ENCODE peak calls at places on chromosomes 6 and 20, in nine cellular contexts. C, I, O, X, E, H, G, T and R are unnamed samples. For H3K36me3, the result is how much of the 10 kb centered on the place peaks cover.

GRCh38 chr20:3710703-3711417 is 1.5 kb downstream of the SIGLEC1 start:
- DNase-seq in C (peak), I (peak), O (peak), X (peak), E (peak), H (peak), G (peak), T (peak), R (no peak)

GRCh38 chr6:87828044-87828443 is 126.0 kb upstream of the AKIRIN2 start:
- DNase-seq in C (no peak), I (no peak), O (no peak), X (no peak), E (no peak), H (no peak), G (peak), T (no peak), R (no peak)

GRCh38 chr6:84763397-84764331 is 734 bp downstream of the TBX18 start:
- DNase-seq in C (peak), I (peak), O (no peak), X (no peak), E (peak), H (no peak), G (peak), T (no peak), R (peak)

GRCh38 chr6:167721291-167721690 is 105.4 kb upstream of the AFDN start:
- DNase-seq in C (no peak), I (no peak), O (no peak), X (no peak), E (no peak), H (no peak), G (no peak), T (no peak), R (no peak)

GRCh38 chr6:161449521-161449920 is 175.7 kb upstream of the AGPAT4 start:
- DNase-seq in C (no peak), I (peak), O (no peak), X (no peak), E (no peak), H (no peak), G (no peak), T (no peak), R (no peak)

GRCh38 chr6:144725731-144726522 is 440.8 kb downstream of the UTRN start:
- DNase-seq in C (no peak), I (peak), O (peak), X (no peak), E (no peak), H (no peak), G (no peak), T (no peak), R (no peak)

GRCh38 chr6:168183613-168183970 is 104.6 kb upstream of the FRMD1 start:
- DNase-seq in C (no peak), I (no peak), O (no peak), X (no peak), E (no peak), H (no peak), G (no peak), T (no peak), R (no peak)

GRCh38 chr20:56986931-56987720 is 279.3 kb downstream of the BMP7 start:
- DNase-seq in C (no peak), I (no peak), O (no peak), X (no peak), E (no peak), H (no peak), G (no peak), T (no peak), R (peak)

GRCh38 chr6:133634474-133634873 is 254.4 kb upstream of the TCF21 start:
- DNase-seq in C (no peak), I (no peak), O (no peak), X (no peak), E (no peak), H (no peak), G (no peak), T (no peak), R (no peak)

GRCh38 chr6:109527989-109528388 is 45.0 kb upstream of the ZBTB24 start:
- DNase-seq in C (peak), I (peak), O (no peak), X (no peak), E (no peak), H (no peak), G (no peak), T (no peak), R (no peak)

GRCh38 chr6:52489881-52490280 is 69.7 kb downstream of the EFHC1 start:
- DNase-seq in C (no peak), I (no peak), O (no peak), X (no peak), E (no peak), H (no peak), G (no peak), T (no peak), R (no peak)

GRCh38 chr6:116973992-116974391 is 97.0 kb downstream of the RFX6 start:
- DNase-seq in C (no peak), I (no peak), O (no peak), X (no peak), E (no peak), H (no peak), G (no peak), T (no peak), R (no peak)

GRCh38 chr6:29942275-29943052 is at the start of gene HLA-A:
- DNase-seq in C (peak), I (peak), O (peak), X (peak), E (peak), H (peak), G (peak), T (peak), R (peak)

GRCh38 chr6:169852504-169853195 is 101.2 kb downstream of the ERMARD start:
- DNase-seq in C (no peak), I (no peak), O (no peak), X (no peak), E (no peak), H (no peak), G (no peak), T (no peak), R (no peak)

GRCh38 chr6:131877999-131878789 is 70.4 kb downstream of the ENPP1 start:
- DNase-seq in C (peak), I (no peak), O (no peak), X (no peak), E (no peak), H (no peak), G (no peak), T (no peak), R (no peak)

GRCh38 chr20:51752343-51752951 is 15.7 kb downstream of the ATP9A start:
- DNase-seq in C (peak), I (peak), O (no peak), X (no peak), E (peak), H (no peak), G (no peak), T (no peak), R (peak)

GRCh38 chr6:5082487-5083306 is 2.4 kb upstream of the PPP1R3G start:
- DNase-seq in C (peak), I (peak), O (no peak), X (no peak), E (peak), H (no peak), G (no peak), T (no peak), R (peak)

GRCh38 chr6:163634514-163635171 is 220.1 kb downstream of the QKI start:
- DNase-seq in C (no peak), I (no peak), O (no peak), X (no peak), E (no peak), H (no peak), G (no peak), T (no peak), R (no peak)

GRCh38 chr6:50062051-50062450 is 12.3 kb upstream of the DEFB112 start:
- DNase-seq in C (peak), I (no peak), O (no peak), X (no peak), E (no peak), H (no peak), G (no peak), T (peak), R (no peak)

GRCh38 chr6:169386431-169387057 is 132.9 kb upstream of the THBS2 start:
- DNase-seq in C (peak), I (no peak), O (no peak), X (no peak), E (peak), H (no peak), G (no peak), T (no peak), R (peak)

GRCh38 chr6:43070028-43070632 is 6.0 kb upstream of the PTK7 start:
- DNase-seq in C (peak), I (peak), O (no peak), X (no peak), E (peak), H (peak), G (no peak), T (no peak), R (no peak)

GRCh38 chr6:155351273-155352129 is 37.2 kb upstream of the TFB1M start:
- DNase-seq in C (no peak), I (no peak), O (no peak), X (no peak), E (no peak), H (no peak), G (peak), T (no peak), R (no peak)

GRCh38 chr6:109230444-109230843 is 135.1 kb downstream of the CEP57L1 start:
- DNase-seq in C (no peak), I (no peak), O (no peak), X (no peak), E (no peak), H (no peak), G (no peak), T (no peak), R (no peak)

GRCh38 chr20:62835931-62836861 is 19.3 kb downstream of the COL9A3 start:
- DNase-seq in C (peak), I (peak), O (no peak), X (no peak), E (no peak), H (no peak), G (no peak), T (no peak), R (no peak)

GRCh38 chr6:16243055-16243454 is 4.7 kb downstream of the GMPR start:
- DNase-seq in C (peak), I (peak), O (peak), X (no peak), E (peak), H (no peak), G (no peak), T (no peak), R (peak)

GRCh38 chr6:1940381-1940780 is 305.0 kb downstream of the GMDS start:
- DNase-seq in C (no peak), I (peak), O (no peak), X (no peak), E (no peak), H (no peak), G (no peak), T (no peak), R (no peak)

GRCh38 chr20:49275634-49276033 is 2.2 kb downstream of the ZNFX1 start:
- DNase-seq in C (no peak), I (peak), O (no peak), X (no peak), E (no peak), H (no peak), G (no peak), T (no peak), R (no peak)

GRCh38 chr20:49270177-49270576 is 7.7 kb downstream of the ZNFX1 start:
- DNase-seq in C (peak), I (peak), O (no peak), X (no peak), E (no peak), H (no peak), G (no peak), T (no peak), R (no peak)

GRCh38 chr20:49270736-49271135 is 7.1 kb downstream of the ZNFX1 start:
- DNase-seq in C (no peak), I (no peak), O (no peak), X (no peak), E (no peak), H (no peak), G (no peak), T (no peak), R (no peak)

GRCh38 chr20:49273696-49274277 is 4.1 kb downstream of the ZNFX1 start:
- DNase-seq in C (no peak), I (no peak), O (no peak), X (no peak), E (no peak), H (no peak), G (no peak), T (no peak), R (no peak)

GRCh38 chr20:49272654-49273053 is 5.2 kb downstream of the ZNFX1 start:
- DNase-seq in C (no peak), I (no peak), O (no peak), X (no peak), E (no peak), H (no peak), G (no peak), T (no peak), R (no peak)
- H3K36me3 ChIP-seq in C (under half), I (under half), O (under half), X (under half), E (half or more), H (half or more), G (under half), T (under half), R (under half)

DNA sequence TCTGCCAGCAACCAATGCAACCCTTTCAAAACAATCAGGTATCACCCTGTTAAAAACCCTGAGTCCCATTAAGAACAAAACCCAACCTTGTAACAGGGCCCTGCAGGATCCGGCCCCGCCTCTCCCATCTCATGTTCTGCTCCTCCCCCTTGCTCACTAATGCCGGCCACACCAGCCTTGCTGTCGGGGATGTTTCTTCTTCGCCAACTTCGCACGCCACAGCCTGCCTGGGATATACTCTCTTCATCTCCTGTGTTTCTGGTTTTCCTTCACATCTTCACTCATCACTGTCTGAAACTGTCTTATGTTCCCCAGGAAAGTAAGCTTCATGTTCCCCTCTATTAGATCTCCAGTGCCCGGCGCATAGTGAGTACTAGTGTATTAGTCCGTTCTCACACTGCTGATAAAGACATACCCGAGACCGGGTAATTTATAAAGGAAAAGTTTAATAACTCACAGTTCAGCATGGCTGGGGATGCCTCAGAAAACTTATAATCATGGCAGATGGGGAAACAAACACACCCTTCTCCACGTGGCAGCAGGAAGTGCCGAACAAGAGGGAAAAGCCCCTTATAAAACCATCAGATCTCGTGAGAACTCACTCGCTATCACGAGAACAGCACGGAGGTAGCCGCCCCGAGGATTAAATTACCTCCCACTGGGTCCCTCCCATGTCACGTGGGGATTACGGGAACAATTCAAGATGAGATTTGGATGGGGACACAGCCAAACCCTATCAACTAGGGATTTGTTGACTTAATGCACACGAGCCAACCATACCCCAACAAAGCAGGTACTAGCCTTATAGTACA is 5.1 kb downstream of the TP53RK start:
- DNase-seq in C (peak), I (peak), O (peak), X (no peak), E (peak), H (no peak), G (no peak), T (peak), R (no peak)
- H3K4me3 ChIP-seq in C (peak), I (peak), O (peak), X (no peak), E (peak), H (no peak), G (no peak), T (no peak), R (peak)

DNA sequence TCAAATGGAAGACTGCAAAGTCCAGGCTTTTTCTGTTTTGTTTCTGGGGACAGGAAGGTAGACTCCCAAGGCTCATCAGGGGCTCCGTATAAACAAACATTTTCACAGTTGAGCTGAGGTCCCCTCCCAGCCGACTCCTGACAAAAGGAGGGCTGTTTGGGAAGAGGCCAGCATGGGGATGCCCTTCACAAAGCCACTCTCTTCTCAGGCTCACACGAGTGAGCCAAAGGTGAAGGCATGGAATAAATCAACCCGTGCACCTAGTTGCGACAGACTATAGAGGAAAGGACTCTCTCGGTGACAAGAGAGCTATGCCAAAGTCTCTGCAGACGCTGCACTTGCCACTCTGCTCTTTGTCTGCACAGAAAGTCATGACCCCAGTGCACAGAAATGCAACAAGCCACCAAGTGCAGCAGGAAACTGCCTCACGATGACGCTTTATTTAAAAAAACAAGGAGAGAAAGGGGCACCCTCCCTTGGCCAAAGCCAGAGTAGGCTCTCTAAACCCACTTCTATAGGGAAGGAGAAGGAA is 21.1 kb downstream of the JAG1 start:
- DNase-seq in C (peak), I (no peak), O (no peak), X (no peak), E (no peak), H (no peak), G (no peak), T (no peak), R (no peak)
- H3K36me3 ChIP-seq in C (half or more), I (under half), O (under half), X (under half), E (half or more), H (under half), G (under half), T (half or more), R (under half)

GRCh38 chr6:32459781-32460424 is 20.2 kb downstream of the HLA-DRA start:
- DNase-seq in C (no peak), I (no peak), O (peak), X (no peak), E (no peak), H (no peak), G (no peak), T (no peak), R (no peak)
- H3K4me3 ChIP-seq in C (peak), I (peak), O (peak), X (no peak), E (peak), H (no peak), G (peak), T (no peak), R (peak)

DNA sequence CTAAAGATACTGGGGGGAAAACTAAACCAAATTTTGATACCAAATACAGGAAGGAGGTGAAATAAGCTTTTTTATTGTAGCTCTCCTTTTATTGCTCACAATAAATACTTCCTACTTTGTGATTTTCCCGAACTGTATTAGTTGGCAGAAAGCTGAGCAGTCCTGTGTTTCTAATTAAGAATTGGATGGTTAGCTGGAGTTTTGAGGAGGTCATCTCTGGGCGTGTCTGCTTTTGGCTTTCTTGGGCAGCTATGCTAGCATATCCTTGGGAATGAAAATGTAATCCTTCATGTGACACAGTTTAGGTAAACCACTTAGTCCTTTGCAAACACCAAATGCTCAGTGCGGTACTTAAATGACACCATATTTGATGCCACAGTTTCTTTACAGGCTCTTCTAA is 67.5 kb downstream of the MTHFD1L start:
- DNase-seq in C (peak), I (peak), O (no peak), X (no peak), E (peak), H (no peak), G (no peak), T (no peak), R (peak)
- H3K36me3 ChIP-seq in C (under half), I (under half), O (under half), X (under half), E (under half), H (under half), G (under half), T (under half), R (under half)

GRCh38 chr6:26088344-26088743 is 1.1 kb downstream of the HFE start:
- DNase-seq in C (no peak), I (no peak), O (no peak), X (no peak), E (peak), H (no peak), G (no peak), T (no peak), R (no peak)
- H3K4me3 ChIP-seq in C (peak), I (peak), O (peak), X (no peak), E (peak), H (peak), G (peak), T (no peak), R (peak)

DNA sequence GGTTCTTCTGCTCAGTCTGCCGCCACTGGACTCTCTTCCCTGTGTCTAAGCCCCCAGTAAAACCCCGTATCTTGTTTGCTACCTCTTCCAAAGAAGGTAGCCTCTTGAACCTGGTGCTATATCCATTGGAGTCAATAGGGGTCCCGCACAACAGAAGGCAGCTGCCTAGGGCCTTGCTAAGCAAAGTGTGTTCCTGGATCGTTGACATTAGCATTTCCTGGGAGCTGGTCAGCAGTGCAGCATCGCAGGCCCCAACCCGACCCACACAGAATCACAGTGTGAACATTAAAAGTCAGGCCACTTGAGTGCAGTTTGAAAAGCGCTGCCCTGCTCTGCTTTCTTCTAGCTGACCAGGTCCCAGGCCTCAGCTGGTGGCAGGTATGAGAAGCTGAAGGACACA is 2.9 kb downstream of the ADA start:
- DNase-seq in C (no peak), I (no peak), O (no peak), X (no peak), E (no peak), H (no peak), G (no peak), T (no peak), R (no peak)
- H3K36me3 ChIP-seq in C (under half), I (under half), O (under half), X (under half), E (under half), H (under half), G (under half), T (under half), R (under half)

GRCh38 chr20:845967-846893 is 12.7 kb downstream of the FAM110A start:
- DNase-seq in C (no peak), I (no peak), O (no peak), X (no peak), E (no peak), H (no peak), G (no peak), T (no peak), R (no peak)
- H3K4me3 ChIP-seq in C (no peak), I (no peak), O (no peak), X (peak), E (no peak), H (peak), G (no peak), T (no peak), R (no peak)

GRCh38 chr6:53503060-53503459 is 41.8 kb downstream of the GCLC start:
- DNase-seq in C (no peak), I (peak), O (no peak), X (no peak), E (no peak), H (no peak), G (no peak), T (no peak), R (no peak)

GRCh38 chr6:53500095-53500494 is 44.8 kb downstream of the GCLC start:
- DNase-seq in C (no peak), I (no peak), O (no peak), X (no peak), E (no peak), H (no peak), G (no peak), T (no peak), R (no peak)

GRCh38 chr6:53499094-53499493 is 45.8 kb downstream of the GCLC start:
- DNase-seq in C (no peak), I (no peak), O (no peak), X (no peak), E (no peak), H (no peak), G (no peak), T (no peak), R (no peak)

GRCh38 chr6:53506872-53507271 is 38.0 kb downstream of the GCLC start:
- DNase-seq in C (no peak), I (no peak), O (no peak), X (no peak), E (no peak), H (no peak), G (no peak), T (no peak), R (no peak)

GRCh38 chr6:53504438-53505030 is 40.4 kb downstream of the GCLC start:
- DNase-seq in C (no peak), I (no peak), O (no peak), X (no peak), E (no peak), H (no peak), G (no peak), T (no peak), R (no peak)
- H3K36me3 ChIP-seq in C (under half), I (under half), O (under half), X (under half), E (half or more), H (under half), G (under half), T (under half), R (under half)